ENCODE peak calls at places on chromosomes 6 and 20, in nine cellular contexts. U is spleen, F is suprapubic skin, A is neural crest cell, Z is AG10803, T is left ventricle myocardium inferior, M is MM.1S, S is HL-60, R is GM12865. H is an unnamed sample.

GRCh38 chr6:167485186-167485978 is 160.5 kb downstream of the TTLL2 start:
- DNase-seq in S (no peak), T (no peak), U (no peak), F (no peak), R (no peak), Z (no peak), M (no peak), A (no peak), H (no peak)

GRCh38 chr20:59690101-59690500 is 85.8 kb downstream of the PHACTR3 start:
- DNase-seq in T (no peak), Z (no peak), F (no peak), U (no peak), M (no peak), R (no peak), S (no peak), A (no peak), H (no peak)

GRCh38 chr6:108650325-108650724 is 89.6 kb downstream of the FOXO3 start:
- DNase-seq in U (no peak), M (no peak), Z (no peak), S (no peak), T (no peak), R (no peak), F (no peak), A (no peak), H (no peak)

GRCh38 chr20:63501818-63502670 is 3.2 kb upstream of the EEF1A2 start:
- DNase-seq in M (peak), T (peak), Z (no peak), U (no peak), S (no peak), F (no peak), R (no peak), A (no peak), H (no peak)

GRCh38 chr6:165618241-165618640 is 44.8 kb downstream of the PDE10A start:
- DNase-seq in M (no peak), Z (no peak), T (no peak), U (no peak), F (no peak), S (no peak), A (no peak), R (no peak), H (no peak)

GRCh38 chr6:100134703-100135102 is 140.7 kb upstream of the MCHR2 start:
- DNase-seq in T (no peak), M (no peak), U (no peak), S (no peak), R (no peak), A (no peak), F (no peak), Z (peak), H (no peak)

GRCh38 chr6:88380083-88380482 is 213.9 kb upstream of the CNR1 start:
- DNase-seq in F (no peak), R (no peak), U (peak), A (no peak), T (peak), Z (peak), M (no peak), S (peak), H (no peak)

GRCh38 chr20:31497838-31498540 is 16.3 kb upstream of the HM13 start:
- DNase-seq in U (no peak), F (no peak), T (peak), Z (peak), R (peak), S (no peak), M (no peak), A (no peak), H (no peak)

GRCh38 chr20:34629342-34629741 is 47.5 kb downstream of the PIGU start:
- DNase-seq in U (no peak), M (no peak), F (no peak), A (no peak), Z (peak), R (no peak), T (peak), S (no peak), H (no peak)

GRCh38 chr6:139135578-139136545 is 982 bp downstream of the HECA start:
- DNase-seq in A (peak), R (peak), Z (no peak), S (peak), U (peak), T (peak), F (peak), M (peak), H (peak)

GRCh38 chr6:13615802-13616140 is 636 bp downstream of the NOL7 start:
- DNase-seq in M (peak), A (peak), F (peak), T (peak), U (peak), S (no peak), Z (peak), R (peak), H (no peak)

GRCh38 chr6:20693466-20694063 is 159.3 kb downstream of the CDKAL1 start:
- DNase-seq in S (no peak), A (no peak), M (no peak), U (no peak), R (no peak), F (no peak), Z (peak), T (no peak), H (no peak)

GRCh38 chr6:10695086-10695657 is 400 bp downstream of the PAK1IP1 start:
- DNase-seq in F (no peak), Z (no peak), T (no peak), R (peak), U (no peak), S (no peak), M (peak), A (no peak), H (no peak)

GRCh38 chr6:167091149-167092107 is 31.5 kb upstream of the CCR6 start:
- DNase-seq in M (no peak), U (peak), R (peak), S (no peak), T (no peak), F (no peak), Z (no peak), A (no peak), H (no peak)

DNA sequence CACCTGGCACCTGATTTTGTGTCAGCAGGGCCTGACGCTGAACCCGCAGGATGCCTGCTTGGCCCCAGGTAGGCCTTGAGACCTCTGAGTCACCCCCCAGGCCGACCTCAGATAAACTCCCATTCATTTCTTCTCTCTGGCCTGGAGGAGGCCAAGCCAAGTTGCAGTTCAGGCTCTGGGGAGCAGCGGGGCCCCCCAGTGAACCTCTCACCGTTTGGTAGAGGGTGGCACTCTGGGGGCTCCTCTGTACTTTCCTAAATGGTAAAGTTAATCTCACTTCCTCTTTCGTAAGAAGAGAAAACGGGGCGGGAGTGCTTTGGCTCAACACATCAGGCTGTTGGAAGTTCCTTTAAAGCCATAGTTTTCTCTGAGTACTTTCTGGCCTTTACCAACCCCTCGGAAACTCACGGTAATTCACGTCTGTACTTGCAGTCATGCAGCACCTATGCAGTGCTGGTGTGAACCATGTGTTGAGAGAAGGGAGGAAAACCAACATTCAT is 2.8 kb downstream of the SIRPA start:
- DNase-seq in F (no peak), A (no peak), R (peak), Z (peak), S (no peak), M (peak), T (no peak), U (peak), H (peak)
- TF ChIP-seq CTCF in F (no peak), A (no peak), R (no peak), Z (no peak), S (no peak), M (no peak), T (no peak), U (no peak), H (no peak)

DNA sequence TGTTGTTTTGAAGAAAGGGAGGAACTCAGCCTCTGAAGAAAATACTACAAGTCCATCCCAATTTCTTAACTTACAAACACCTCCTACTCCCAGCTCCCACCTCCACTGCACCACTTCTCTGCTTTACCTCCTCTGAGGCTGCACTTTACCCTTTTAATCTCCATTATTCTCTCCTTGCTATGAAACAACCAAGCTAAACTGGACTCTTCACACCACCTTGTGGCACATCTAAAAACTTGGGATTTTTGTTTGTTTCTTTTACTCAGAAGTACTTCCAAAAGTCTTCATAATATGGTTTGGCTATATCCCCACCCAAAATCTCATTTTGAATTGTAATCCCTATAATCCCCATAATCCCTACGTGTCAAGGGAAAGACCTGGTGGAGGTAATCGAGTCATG is 142.2 kb downstream of the MOXD1 start:
- DNase-seq in U (no peak), S (no peak), F (no peak), A (no peak), R (no peak), Z (peak), T (no peak), M (peak), H (no peak)
- TF ChIP-seq CTCF in U (no peak), S (no peak), F (no peak), A (peak), R (no peak), Z (peak), T (peak), M (peak), H (no peak)

GRCh38 chr20:8271727-8272126 is 139.7 kb downstream of the PLCB1 start:
- DNase-seq in Z (no peak), A (no peak), F (no peak), U (no peak), S (no peak), T (no peak), M (no peak), R (no peak), H (no peak)

GRCh38 chr20:8267009-8267408 is 134.9 kb downstream of the PLCB1 start:
- DNase-seq in T (no peak), M (no peak), U (no peak), F (no peak), S (no peak), Z (no peak), R (no peak), A (no peak), H (no peak)

DNA sequence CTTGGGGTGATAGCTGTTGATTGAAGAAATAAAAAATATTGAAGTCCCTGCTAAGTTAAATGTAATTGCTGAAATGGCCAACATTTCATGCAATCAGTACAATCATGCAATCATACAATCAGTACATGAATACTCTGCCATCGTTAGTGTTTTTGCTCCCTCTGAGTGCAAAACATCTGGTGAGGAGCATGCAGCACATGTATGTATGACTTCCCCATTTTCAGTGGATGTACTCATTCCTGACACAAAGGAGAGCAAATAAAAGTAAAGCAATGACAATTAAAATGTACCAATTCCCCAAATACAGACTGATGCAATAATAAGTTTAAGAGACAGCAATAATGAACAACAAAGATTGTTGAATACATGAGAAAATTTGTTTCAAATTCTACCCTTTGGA is 140.7 kb downstream of the PLCB1 start:
- DNase-seq in R (no peak), A (no peak), Z (no peak), F (no peak), M (no peak), U (no peak), T (no peak), S (no peak), H (no peak)
- TF ChIP-seq CTCF in R (no peak), A (no peak), Z (no peak), F (no peak), M (no peak), U (no peak), T (no peak), S (no peak), H (no peak)

GRCh38 chr6:55882731-55883595 is 7.6 kb upstream of the BMP5 start:
- DNase-seq in U (no peak), M (no peak), R (no peak), Z (peak), A (no peak), F (no peak), T (no peak), S (no peak), H (no peak)

GRCh38 chr6:55888917-55889316 is 13.5 kb upstream of the BMP5 start:
- DNase-seq in Z (no peak), R (peak), T (no peak), F (no peak), A (no peak), U (no peak), S (no peak), M (peak), H (no peak)

DNA sequence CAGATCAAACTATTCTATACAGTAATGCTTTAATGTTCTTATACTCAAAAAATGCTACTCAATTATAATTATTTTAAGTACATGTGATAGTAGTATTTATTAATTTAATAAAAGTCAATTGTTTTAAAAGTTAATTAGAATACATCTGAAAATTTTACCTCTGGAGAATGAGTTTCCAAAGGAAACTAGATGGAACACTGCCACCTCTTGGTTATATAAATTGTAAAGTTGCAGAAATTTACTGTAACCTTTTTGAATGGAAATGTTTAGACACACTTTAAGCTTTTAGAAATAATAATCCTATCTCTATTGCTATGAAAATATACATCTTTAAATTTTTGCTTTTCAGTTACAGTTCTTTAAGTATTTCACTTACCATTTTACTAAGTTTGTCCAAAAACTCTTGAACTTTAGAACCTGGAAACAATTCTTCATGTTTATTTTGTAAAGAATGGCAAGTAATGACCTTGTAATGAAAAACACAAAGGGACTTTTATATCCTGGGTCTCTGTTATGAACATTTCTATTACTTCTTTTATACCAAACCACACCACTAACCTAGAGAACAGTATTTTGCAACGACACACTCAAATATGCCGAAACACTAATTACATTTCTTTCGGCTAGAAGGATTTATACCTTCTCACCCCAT is 10.9 kb upstream of the BMP5 start:
- DNase-seq in T (no peak), S (no peak), Z (peak), U (no peak), R (peak), M (peak), A (no peak), F (no peak), H (no peak)
- TF ChIP-seq CTCF in T (peak), S (no peak), Z (peak), U (no peak), R (no peak), M (peak), A (peak), F (no peak), H (no peak)

GRCh38 chr20:25220021-25220730 is 24.7 kb downstream of the ENTPD6 start:
- DNase-seq in T (no peak), U (no peak), A (no peak), Z (no peak), S (no peak), R (no peak), F (peak), M (no peak), H (no peak)
- TF ChIP-seq CTCF in T (peak), U (peak), A (peak), Z (peak), S (no peak), R (peak), F (no peak), M (peak), H (no peak)

GRCh38 chr20:37390891-37391525 is 45.1 kb downstream of the SRC start:
- DNase-seq in R (no peak), U (peak), T (no peak), F (no peak), M (no peak), A (no peak), S (no peak), Z (no peak), H (no peak)
- TF ChIP-seq CTCF in R (no peak), U (no peak), T (no peak), F (no peak), M (no peak), A (no peak), S (no peak), Z (no peak), H (no peak)

GRCh38 chr6:143950874-143951273 is 57.2 kb downstream of the PLAGL1 start:
- DNase-seq in Z (no peak), U (no peak), M (no peak), R (no peak), T (no peak), F (no peak), S (no peak), A (no peak), H (no peak)

GRCh38 chr6:143952947-143953346 is 55.1 kb downstream of the PLAGL1 start:
- DNase-seq in F (no peak), A (no peak), U (no peak), T (no peak), S (no peak), R (no peak), Z (no peak), M (no peak), H (no peak)

GRCh38 chr6:143952386-143952785 is 55.7 kb downstream of the PLAGL1 start:
- DNase-seq in F (no peak), M (no peak), S (no peak), U (no peak), A (no peak), Z (no peak), T (no peak), R (no peak), H (no peak)

GRCh38 chr6:143955971-143956370 is 52.1 kb downstream of the PLAGL1 start:
- DNase-seq in Z (no peak), R (no peak), A (no peak), M (no peak), U (no peak), T (no peak), F (no peak), S (no peak), H (no peak)

GRCh38 chr6:143953922-143954321 is 54.1 kb downstream of the PLAGL1 start:
- DNase-seq in A (no peak), R (no peak), U (no peak), M (no peak), S (no peak), Z (no peak), T (no peak), F (no peak), H (no peak)
- TF ChIP-seq CTCF in A (no peak), R (no peak), U (no peak), M (no peak), S (no peak), Z (no peak), T (no peak), F (no peak), H (no peak)

H was measured in GM13976.